ENCODE peak calls at places on chromosomes 5 and 9, in seven cellular contexts. G, Y, W, H, X, B and Z are unnamed samples.

GRCh38 chr5:157046041-157046440 is 12.9 kb downstream of the HAVCR1 start:
- DNase-seq in B (peak; percentile 59), G (no peak), H (no peak), Y (peak; percentile 28), W (no peak), X (no peak), Z (no peak)

GRCh38 chr5:43540746-43541145 is 16.1 kb downstream of the PAIP1 start:
- DNase-seq in H (no peak), B (no peak), W (no peak), G (no peak), X (no peak), Y (no peak), Z (no peak)

GRCh38 chr9:83472221-83472665 is 66.0 kb downstream of the FRMD3 start:
- DNase-seq in G (no peak), W (no peak), H (no peak), X (no peak), B (peak; percentile 95), Y (no peak), Z (no peak)

GRCh38 chr5:170393235-170393634 is 4.1 kb upstream of the KCNMB1 start:
- DNase-seq in H (no peak), G (no peak), B (no peak), Y (no peak), W (no peak), X (no peak), Z (no peak)

GRCh38 chr5:131491749-131492148 is 143.3 kb downstream of the RAPGEF6 start:
- DNase-seq in H (no peak), B (no peak), X (no peak), G (no peak), W (no peak), Y (no peak), Z (no peak)

GRCh38 chr9:124735121-124735520 is 36.0 kb downstream of the NR6A1 start:
- DNase-seq in W (no peak), H (no peak), G (no peak), X (no peak), B (peak; percentile 44), Y (peak; percentile 59), Z (no peak)

GRCh38 chr9:130766031-130766903 is 68.8 kb upstream of the ABL1 start:
- DNase-seq in W (no peak), B (no peak), H (no peak), Y (no peak), X (no peak), G (no peak), Z (peak; percentile 16)

GRCh38 chr9:5455181-5455580 is 4.8 kb downstream of the CD274 start:
- DNase-seq in B (no peak), W (no peak), H (no peak), X (no peak), Y (no peak), G (no peak), Z (no peak)

GRCh38 chr9:138044485-138045383 is 167.2 kb downstream of the CACNA1B start:
- DNase-seq in G (no peak), X (peak; percentile 31), H (no peak), Y (no peak), W (no peak), B (no peak), Z (no peak)

GRCh38 chr9:106653111-106653697 is 209.8 kb upstream of the ZNF462 start:
- DNase-seq in Y (no peak), B (no peak), X (no peak), W (no peak), H (no peak), G (no peak), Z (no peak)

GRCh38 chr5:71013575-71013974 is 11.6 kb downstream of the NAIP start:
- DNase-seq in B (no peak), Y (no peak), W (no peak), H (peak; percentile 42), X (no peak), G (peak; percentile 27), Z (peak; percentile 22)

GRCh38 chr9:33921967-33922895 is 105.3 kb downstream of the UBE2R2 start:
- DNase-seq in G (no peak), W (no peak), Y (peak; percentile 7), H (peak; percentile 40), B (peak; percentile 21), X (peak; percentile 66), Z (peak; percentile 32)

GRCh38 chr9:111427186-111427585 is 57.0 kb downstream of the ECPAS start:
- DNase-seq in X (no peak), H (peak; percentile 16), Y (peak; percentile 15), W (no peak), G (no peak), B (no peak), Z (no peak)

GRCh38 chr5:92017786-92018185 is 634.7 kb upstream of the ARRDC3 start:
- DNase-seq in B (no peak), H (no peak), X (no peak), G (no peak), Y (peak; percentile 65), W (no peak), Z (no peak)

DNA sequence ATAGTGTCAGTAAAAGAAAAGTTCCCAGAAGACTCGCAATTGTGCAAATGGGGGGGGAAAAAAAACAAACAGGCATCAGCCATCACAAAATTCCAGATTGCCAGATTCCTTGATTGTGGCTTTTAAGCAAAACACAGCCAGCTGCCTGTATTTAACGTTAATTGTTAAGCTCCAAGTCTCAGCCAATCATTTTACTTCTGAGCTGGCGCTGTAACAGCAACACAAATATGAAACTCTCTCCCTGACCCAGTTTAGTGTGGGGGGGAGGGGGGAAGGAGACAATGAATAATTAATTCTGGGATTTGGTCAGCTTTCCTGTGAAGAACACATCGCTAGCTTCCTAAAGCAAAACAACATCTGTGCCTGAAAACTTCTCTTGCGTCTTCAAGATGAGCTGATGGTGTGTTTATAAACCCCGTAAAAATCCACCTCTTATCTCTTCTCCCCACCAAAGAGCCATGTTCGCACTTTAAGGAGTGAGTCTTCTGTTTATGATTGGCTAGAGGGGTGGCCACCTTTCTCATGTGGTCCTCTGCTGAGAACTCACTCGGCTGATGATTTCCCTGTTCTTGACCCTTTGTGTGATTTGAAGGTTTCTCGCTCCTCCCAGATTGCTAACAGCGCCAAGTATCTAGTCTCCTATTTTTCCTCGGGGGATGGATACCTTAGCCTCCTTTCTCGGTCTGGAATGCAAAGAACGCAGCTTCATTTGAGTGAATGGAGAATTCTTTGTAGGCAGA is 160.2 kb upstream of the DAPK1 start:
- DNase-seq in H (peak; percentile 8), Y (no peak), G (peak; percentile 51), W (no peak), B (no peak), X (peak; percentile 21), Z (no peak)
- TF ChIP-seq JUND in H (no peak), Y (no peak), G (no peak), W (no peak), B (no peak), X (no peak), Z (no peak)

DNA sequence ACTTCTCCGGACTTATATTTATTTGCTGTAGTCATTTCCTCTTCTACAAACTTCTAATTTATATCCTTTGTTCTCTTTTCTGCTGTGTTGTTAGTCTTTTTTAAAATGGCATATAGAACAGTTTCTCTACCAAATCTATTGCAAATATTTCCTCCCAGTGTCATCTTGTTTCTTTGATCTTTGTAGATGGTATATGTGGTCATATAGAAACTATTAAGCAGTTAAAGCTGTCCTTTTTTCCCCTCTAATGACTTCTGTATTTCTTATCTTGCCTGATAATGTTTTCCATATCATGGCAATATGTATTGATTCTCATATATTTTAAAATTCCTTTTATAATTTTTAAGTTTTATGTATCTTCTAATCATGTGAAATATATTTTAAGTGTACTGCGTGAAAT is 264.5 kb downstream of the MCTP1 start:
- DNase-seq in H (no peak), W (no peak), B (no peak), G (no peak), Y (no peak), X (no peak), Z (no peak)
- TF ChIP-seq JUND in H (no peak), W (no peak), B (no peak), G (no peak), Y (no peak), X (no peak), Z (no peak)

GRCh38 chr9:19495186-19496028 is 86.6 kb downstream of the ACER2 start:
- DNase-seq in Y (no peak), G (no peak), H (no peak), W (no peak), B (no peak), X (no peak), Z (no peak)

GRCh38 chr9:19493845-19494244 is 85.0 kb downstream of the ACER2 start:
- DNase-seq in B (no peak), H (no peak), G (no peak), Y (no peak), W (no peak), X (no peak), Z (no peak)

GRCh38 chr9:19497276-19497675 is 88.5 kb downstream of the ACER2 start:
- DNase-seq in G (no peak), Y (no peak), X (no peak), W (no peak), B (no peak), H (no peak), Z (no peak)

GRCh38 chr9:19496321-19496720 is 87.5 kb downstream of the ACER2 start:
- DNase-seq in B (no peak), X (no peak), W (no peak), H (no peak), Y (no peak), G (no peak), Z (no peak)

GRCh38 chr9:19498015-19498414 is 89.2 kb downstream of the ACER2 start:
- DNase-seq in H (no peak), W (no peak), G (no peak), B (no peak), X (no peak), Y (no peak), Z (no peak)
- TF ChIP-seq JUND in H (no peak), W (no peak), G (no peak), B (no peak), X (no peak), Y (no peak), Z (no peak)

GRCh38 chr9:28136113-28136512 is 562.8 kb upstream of the C9orf72 start:
- DNase-seq in X (no peak), Y (no peak), B (no peak), W (no peak), G (no peak), H (no peak), Z (no peak)
- TF ChIP-seq JUND in X (no peak), Y (no peak), B (no peak), W (no peak), G (no peak), H (no peak), Z (no peak)

GRCh38 chr5:123786411-123786810 is 274.4 kb downstream of the CSNK1G3 start:
- DNase-seq in W (no peak), G (no peak), H (no peak), Y (no peak), B (no peak), X (no peak), Z (no peak)
- TF ChIP-seq JUND in W (no peak), G (no peak), H (no peak), Y (no peak), B (no peak), X (no peak), Z (no peak)

GRCh38 chr5:96595300-96596090 is 66.7 kb upstream of the CAST start:
- DNase-seq in G (no peak), H (peak; percentile 16), Y (no peak), W (no peak), B (peak; percentile 10), X (no peak), Z (no peak)
- TF ChIP-seq JUND in G (no peak), H (no peak), Y (no peak), W (no peak), B (no peak), X (no peak), Z (no peak)